ENCODE peak calls at places on chromosomes 4 and X, in four cellular contexts. B is neuronal stem cell, A is hepatocyte, M is H1. J is an unnamed sample.
A peak's percentile ranks its signal among the peaks of the same experiment; 100 is the strongest.

GRCh38 chrX:132480581-132481203 is 8.1 kb downstream of the MBNL3 start:
- DNase-seq in B (no peak), A (peak; percentile 34), M (no peak), J (no peak)

GRCh38 chr4:118957683-118958082 is 69.0 kb downstream of the SYNPO2 start:
- DNase-seq in B (no peak), A (no peak), M (no peak), J (no peak)

GRCh38 chr4:5708171-5708828 is at the start of gene EVC2:
- DNase-seq in B (peak; percentile 44), A (peak; percentile 70), M (peak; percentile 82), J (no peak)

GRCh38 chr4:101199507-101200285 is 147.6 kb downstream of the PPP3CA start:
- DNase-seq in B (no peak), A (no peak), M (no peak), J (no peak)

GRCh38 chrX:19824603-19825002 is 62.8 kb downstream of the SH3KBP1 start:
- DNase-seq in B (no peak), A (no peak), M (no peak), J (no peak)

GRCh38 chr4:23388699-23389395 is 501.0 kb downstream of the PPARGC1A start:
- DNase-seq in B (no peak), A (no peak), M (no peak), J (no peak)

GRCh38 chr4:125826801-125827200 is 512.0 kb downstream of the FAT4 start:
- DNase-seq in B (no peak), A (no peak), M (no peak), J (no peak)

GRCh38 chrX:128106630-128107029 is 54.4 kb upstream of the ACTRT1 start:
- DNase-seq in B (peak; percentile 8), A (peak; percentile 22), M (no peak), J (peak; percentile 7)

GRCh38 chr4:169745291-169745690 is 12.5 kb downstream of the HPF1 start:
- DNase-seq in B (no peak), A (no peak), M (no peak), J (no peak)

GRCh38 chr4:155759372-155760252 is 791 bp downstream of the GUCY1B1 start:
- DNase-seq in B (peak; percentile 47), A (peak; percentile 50), M (peak; percentile 66), J (no peak)

GRCh38 chrX:139126493-139126892 is 404.0 kb upstream of the F9 start:
- DNase-seq in B (peak; percentile 24), A (peak; percentile 66), M (peak; percentile 46), J (peak; percentile 43)

GRCh38 chr4:139523076-139523475 is 32.9 kb downstream of the SETD7 start:
- DNase-seq in B (no peak), A (no peak), M (no peak), J (no peak)

GRCh38 chr4:36003051-36003450 is 241.3 kb downstream of the ARAP2 start:
- DNase-seq in B (no peak), A (no peak), M (no peak), J (no peak)
- H3K4me3 ChIP-seq in B (no peak overlapping the region), A (no peak overlapping the region), M (no peak overlapping the region), J (no peak overlapping the region)

DNA sequence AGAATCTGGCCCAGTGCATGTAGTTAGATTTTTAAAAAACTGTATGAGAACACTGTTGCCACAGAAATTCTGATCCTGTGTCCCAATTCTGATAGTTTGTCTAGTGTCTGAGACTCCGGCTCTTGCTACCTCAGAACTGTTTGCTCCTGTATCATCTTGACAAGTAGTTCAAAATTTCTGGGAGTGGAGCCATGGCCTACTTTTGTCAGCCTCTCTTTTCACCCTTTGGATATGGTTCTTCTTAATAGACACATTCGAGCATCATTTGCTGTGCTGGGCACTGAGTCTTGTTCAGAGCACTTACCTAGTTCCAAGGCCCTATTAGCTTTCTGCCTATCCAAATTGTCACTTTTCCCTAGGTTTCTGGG is 46.9 kb downstream of the ATP10D start:
- DNase-seq in B (no peak), A (no peak), M (no peak), J (no peak)
- H3K4me1 ChIP-seq in B (peaks cover 8% of the 10 kb centered on the region), A (no peaks in the 10 kb centered on the region), M (no peaks in the 10 kb centered on the region), J (no peaks in the 10 kb centered on the region)

GRCh38 chr4:7546152-7546808 is 111.5 kb upstream of the PSAPL1 start:
- DNase-seq in B (no peak), A (no peak), M (no peak), J (no peak)

GRCh38 chr4:7546809-7547367 is 112.2 kb upstream of the PSAPL1 start:
- DNase-seq in B (no peak), A (no peak), M (no peak), J (no peak)

GRCh38 chr4:7542781-7543180 is 108.1 kb upstream of the PSAPL1 start:
- DNase-seq in B (no peak), A (no peak), M (no peak), J (no peak)

GRCh38 chr4:7549866-7550265 is 115.1 kb upstream of the PSAPL1 start:
- DNase-seq in B (no peak), A (no peak), M (no peak), J (no peak)

DNA sequence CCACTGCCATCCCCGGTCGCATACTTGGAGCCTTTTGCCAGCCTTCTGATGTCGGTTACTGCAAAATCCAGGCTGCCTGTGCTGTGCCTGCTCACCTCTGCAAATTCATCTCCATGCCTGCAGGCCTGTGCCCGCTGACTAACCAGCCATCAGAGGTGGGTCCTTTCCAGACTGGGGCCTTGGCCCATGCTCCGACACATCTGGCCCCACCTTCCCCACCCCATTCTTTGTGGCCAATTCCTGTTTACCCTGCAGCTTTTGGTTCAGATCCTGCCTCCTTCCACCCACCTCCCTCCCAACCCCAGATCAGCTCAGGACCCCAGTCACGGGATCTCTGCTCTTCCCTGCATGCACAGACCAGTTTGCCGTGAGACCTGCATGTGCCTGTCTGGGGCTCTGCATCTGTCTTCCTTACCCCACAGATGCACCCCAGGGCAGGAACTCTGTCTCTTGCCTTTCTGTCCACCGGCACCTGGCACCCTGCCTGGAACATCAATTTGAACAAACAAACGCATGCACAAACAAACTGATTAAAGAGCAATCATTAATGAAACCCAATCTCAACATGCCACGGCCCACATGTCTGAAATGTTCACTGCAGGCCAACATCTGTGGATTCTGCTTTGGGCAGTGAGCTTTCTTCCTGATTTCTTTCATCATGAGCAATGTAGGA is 112.8 kb upstream of the PSAPL1 start:
- DNase-seq in B (no peak), A (no peak), M (no peak), J (no peak)
- H3K27ac ChIP-seq in B (no peak overlapping the region), A (peak overlapping the region; percentile 72), M (no peak overlapping the region), J (no peak overlapping the region)

GRCh38 chrX:52556741-52557140 is 39.9 kb upstream of the XAGE1B start:
- DNase-seq in B (no peak), A (no peak), M (no peak), J (no peak)
- H3K4me3 ChIP-seq in B (no peak overlapping the region), A (no peak overlapping the region), M (no peak overlapping the region), J (no peak overlapping the region)

GRCh38 chrX:10021461-10022272 is 54.5 kb downstream of the CLDN34 start:
- DNase-seq in B (no peak), A (no peak), M (no peak), J (no peak)
- H3K4me1 ChIP-seq in B (peaks cover 12% of the 10 kb centered on the region), A (peaks cover 9% of the 10 kb centered on the region), M (peaks cover 7% of the 10 kb centered on the region), J (peaks cover 4% of the 10 kb centered on the region)